ENCODE peak calls at places on chromosome 10, in four cellular contexts. Q is K562, J is astrocyte, A is fibroblast of lung. G is an unnamed sample. For H3K4me1 and H3K36me3, the result is how much of the 10 kb centered on the place peaks cover.

GRCh38 chr10:126646101-126646500 is 24.4 kb downstream of the C10orf90 start:
- DNase-seq in Q (no peak), J (peak), A (peak), G (no peak)

GRCh38 chr10:125029584-125030242 is 87.8 kb downstream of the ZRANB1 start:
- DNase-seq in Q (no peak), J (peak), A (peak), G (no peak)

GRCh38 chr10:51748959-51749358 is 49.6 kb upstream of the CSTF2T start:
- DNase-seq in Q (no peak), J (no peak), A (no peak), G (no peak)

GRCh38 chr10:96984512-96985225 is 152.6 kb downstream of the LCOR start:
- DNase-seq in Q (no peak), J (no peak), A (no peak), G (peak)

GRCh38 chr10:396535-397220 is 261.4 kb downstream of the ZMYND11 start:
- DNase-seq in Q (no peak), J (no peak), A (no peak), G (no peak)

GRCh38 chr10:110637558-110638053 is 6.5 kb upstream of the RBM20 start:
- DNase-seq in Q (no peak), J (no peak), A (no peak), G (peak)

GRCh38 chr10:61464461-61465215 is 11.5 kb upstream of the TMEM26 start:
- DNase-seq in Q (no peak), J (peak), A (peak), G (no peak)

GRCh38 chr10:133438711-133439273 is 14.4 kb upstream of the SPRN start:
- DNase-seq in Q (peak), J (no peak), A (no peak), G (no peak)

GRCh38 chr10:76769587-76769986 is 868.0 kb downstream of the KCNMA1 start:
- DNase-seq in Q (no peak), J (no peak), A (no peak), G (no peak)

GRCh38 chr10:4131407-4132215 is 346.6 kb upstream of the KLF6 start:
- DNase-seq in Q (no peak), J (peak), A (peak), G (no peak)

GRCh38 chr10:112559328-112559727 is 112.3 kb downstream of the VTI1A start:
- DNase-seq in Q (no peak), J (no peak), A (no peak), G (no peak)

GRCh38 chr10:117929321-117930067 is 117.2 kb downstream of the RAB11FIP2 start:
- DNase-seq in Q (no peak), J (no peak), A (no peak), G (peak)

GRCh38 chr10:60453031-60453430 is 63.4 kb upstream of the ANK3 start:
- DNase-seq in Q (no peak), J (no peak), A (no peak), G (no peak)

GRCh38 chr10:80168679-80169380 is 36.3 kb downstream of the PLAC9 start:
- DNase-seq in Q (peak), J (no peak), A (no peak), G (peak)

GRCh38 chr10:16843252-16843870 is 26.1 kb upstream of the RSU1 start:
- DNase-seq in Q (peak), J (peak), A (peak), G (peak)

GRCh38 chr10:79384773-79385391 is 37.6 kb downstream of the PPIF start:
- DNase-seq in Q (peak), J (no peak), A (no peak), G (no peak)

GRCh38 chr10:18008989-18009388 is 57.3 kb downstream of the SLC39A12 start:
- DNase-seq in Q (no peak), J (no peak), A (no peak), G (no peak)

GRCh38 chr10:16811765-16812164 is 5.5 kb downstream of the RSU1 start:
- DNase-seq in Q (no peak), J (no peak), A (no peak), G (no peak)

GRCh38 chr10:23358357-23358756 is 13.8 kb upstream of the C10orf67 start:
- DNase-seq in Q (no peak), J (no peak), A (peak), G (peak)

GRCh38 chr10:21174670-21175495 is 277.8 kb upstream of the NEBL start:
- DNase-seq in Q (peak), J (no peak), A (no peak), G (peak)

GRCh38 chr10:122342293-122343134 is 32.0 kb upstream of the PLEKHA1 start:
- DNase-seq in Q (peak), J (peak), A (peak), G (peak)

GRCh38 chr10:80784695-80785094 is 247.0 kb downstream of the SH2D4B start:
- DNase-seq in Q (no peak), J (no peak), A (no peak), G (no peak)

GRCh38 chr10:125136087-125136486 is 24.3 kb downstream of the CTBP2 start:
- DNase-seq in Q (no peak), J (no peak), A (no peak), G (no peak)

GRCh38 chr10:4121531-4122380 is 336.7 kb upstream of the KLF6 start:
- DNase-seq in Q (no peak), J (no peak), A (no peak), G (no peak)

GRCh38 chr10:79066460-79067240 is 2.1 kb upstream of the ZMIZ1 start:
- DNase-seq in Q (peak), J (no peak), A (peak), G (peak)

GRCh38 chr10:6838118-6838517 is 258.0 kb upstream of the PRKCQ start:
- DNase-seq in Q (no peak), J (no peak), A (no peak), G (no peak)

GRCh38 chr10:58979713-58980112 is 196.7 kb upstream of the PHYHIPL start:
- DNase-seq in Q (no peak), J (no peak), A (no peak), G (no peak)

GRCh38 chr10:119416855-119417254 is 125.7 kb downstream of the RGS10 start:
- DNase-seq in Q (peak), J (no peak), A (peak), G (peak)

GRCh38 chr10:103238506-103239252 is 7.0 kb upstream of the RPEL1 start:
- DNase-seq in Q (no peak), J (peak), A (peak), G (peak)

GRCh38 chr10:26169466-26169865 is 47.1 kb upstream of the GAD2 start:
- DNase-seq in Q (no peak), J (no peak), A (no peak), G (peak)

GRCh38 chr10:76936182-76936581 is 701.4 kb downstream of the KCNMA1 start:
- DNase-seq in Q (no peak), J (no peak), A (no peak), G (no peak)

GRCh38 chr10:60818134-60818770 is 40.0 kb downstream of the CDK1 start:
- DNase-seq in Q (no peak), J (peak), A (peak), G (no peak)

GRCh38 chr10:62851449-62851848 is 35.3 kb upstream of the EGR2 start:
- DNase-seq in Q (no peak), J (no peak), A (peak), G (peak)

GRCh38 chr10:50614444-50615137 is 9.2 kb downstream of the SGMS1 start:
- DNase-seq in Q (peak), J (no peak), A (no peak), G (peak)

GRCh38 chr10:79378647-79379511 is 31.6 kb downstream of the PPIF start:
- DNase-seq in Q (peak), J (no peak), A (no peak), G (no peak)

GRCh38 chr10:132480356-132480755 is 57.2 kb upstream of the INPP5A start:
- DNase-seq in Q (no peak), J (no peak), A (no peak), G (no peak)

GRCh38 chr10:118910702-118911101 is 118.8 kb upstream of the NANOS1 start:
- DNase-seq in Q (no peak), J (no peak), A (no peak), G (no peak)

GRCh38 chr10:8311526-8312070 is 257.1 kb downstream of the GATA3 start:
- DNase-seq in Q (no peak), J (peak), A (no peak), G (no peak)

GRCh38 chr10:103278862-103279298 is 1.9 kb downstream of the INA start:
- DNase-seq in Q (peak), J (peak), A (peak), G (peak)

DNA sequence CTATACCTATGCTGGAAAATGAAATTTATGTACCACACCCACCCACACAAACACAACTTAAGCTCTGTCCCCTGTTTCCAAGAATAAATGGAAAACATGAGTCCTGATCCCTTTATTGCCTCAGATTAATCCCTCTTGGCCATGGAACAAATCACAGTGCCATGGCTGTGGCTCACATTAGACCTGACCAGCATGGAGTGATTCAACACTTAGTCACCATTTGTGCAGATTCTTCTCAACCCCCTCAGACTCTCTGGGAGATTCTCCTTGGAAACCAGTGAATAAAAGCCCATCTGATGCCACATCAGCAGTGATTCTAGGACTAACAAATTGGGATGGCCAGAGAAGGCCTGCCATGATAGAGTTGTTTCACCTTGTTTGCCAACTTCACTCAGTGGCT is 204.4 kb upstream of the TMEM72 start:
- DNase-seq in Q (no peak), J (peak), A (peak), G (no peak)
- H2AFZ ChIP-seq in Q (no peak), J (no peak), A (no peak), G (no peak)

GRCh38 chr10:44997105-44997748 is 3.5 kb upstream of the ZNF22 start:
- DNase-seq in Q (no peak), J (no peak), A (no peak), G (no peak)

GRCh38 chr10:44993922-44994751 is 6.6 kb upstream of the ZNF22 start:
- DNase-seq in Q (no peak), J (peak), A (peak), G (no peak)

GRCh38 chr10:44995581-44995913 is 5.2 kb upstream of the ZNF22 start:
- DNase-seq in Q (no peak), J (no peak), A (no peak), G (no peak)

GRCh38 chr10:44994752-44995530 is 5.8 kb upstream of the ZNF22 start:
- DNase-seq in Q (no peak), J (no peak), A (no peak), G (no peak)

DNA sequence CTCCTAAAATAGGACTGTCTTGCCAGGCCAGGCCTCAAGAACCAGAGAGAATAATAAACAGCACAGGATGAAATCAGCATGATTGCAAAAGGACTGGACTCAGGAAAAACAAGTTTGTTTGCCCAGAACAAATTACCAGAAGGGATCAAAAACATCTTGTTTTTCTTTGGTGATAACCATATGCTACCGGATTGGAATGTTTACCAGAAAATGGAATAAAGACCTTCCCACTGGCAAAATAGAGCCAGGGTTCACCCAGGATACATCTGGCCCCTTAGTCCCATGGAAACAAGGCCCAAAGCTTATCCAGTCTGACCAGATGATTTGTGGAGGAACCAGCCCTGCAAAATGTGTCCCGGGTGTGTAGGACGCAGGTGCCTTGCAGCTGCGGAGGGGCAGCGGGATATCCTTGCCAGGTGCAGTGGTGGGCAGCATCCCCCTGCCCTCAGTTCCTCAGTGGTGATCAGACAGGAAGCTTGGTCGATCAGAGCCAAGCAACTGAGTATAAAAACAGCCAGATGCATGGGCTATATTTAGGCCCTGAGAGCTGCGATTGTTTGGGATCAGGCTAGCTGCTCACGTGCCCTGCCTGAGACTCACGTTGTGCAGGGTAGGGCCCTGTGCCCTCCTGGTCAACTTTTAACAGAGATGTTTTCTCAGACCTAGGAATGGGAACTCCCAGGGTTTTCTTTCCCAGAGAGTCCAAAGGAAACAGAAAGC is 4.6 kb upstream of the ZNF22 start:
- DNase-seq in Q (no peak), J (no peak), A (peak), G (no peak)
- H3K4me1 ChIP-seq in Q (under half), J (under half), A (under half), G (under half)

GRCh38 chr10:5391780-5392179 is 12.8 kb downstream of the TUBAL3 start:
- DNase-seq in Q (no peak), J (no peak), A (no peak), G (no peak)
- H3K36me3 ChIP-seq in Q (under half), J (under half), A (under half), G (under half)

DNA sequence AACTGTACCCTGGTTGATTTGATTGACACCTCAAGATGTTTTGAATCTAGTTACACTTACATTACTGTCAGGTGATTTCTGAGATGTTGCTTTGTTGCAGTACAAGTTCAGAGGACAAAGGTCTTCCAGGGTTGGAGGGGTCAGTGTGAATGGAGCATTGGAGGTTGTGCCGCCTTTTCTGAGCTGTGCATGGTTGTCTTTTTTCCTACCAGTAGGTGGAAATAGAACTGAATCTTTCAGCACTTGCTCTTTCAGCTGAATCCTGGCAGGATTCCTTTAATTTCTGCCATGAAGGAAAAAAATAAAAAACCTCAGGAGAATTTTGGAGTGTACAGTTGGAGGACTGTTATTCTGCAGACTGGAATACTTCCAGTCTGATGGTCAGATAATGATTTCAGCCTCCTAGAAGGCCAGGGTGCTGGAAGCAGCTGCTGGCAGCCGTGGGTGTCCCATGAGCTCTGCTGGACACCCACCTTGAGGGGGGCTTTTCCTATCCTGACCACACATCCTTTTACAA is 82.7 kb downstream of the PLCE1 start:
- DNase-seq in Q (no peak), J (peak), A (peak), G (peak)
- H2AFZ ChIP-seq in Q (no peak), J (no peak), A (no peak), G (no peak)

DNA sequence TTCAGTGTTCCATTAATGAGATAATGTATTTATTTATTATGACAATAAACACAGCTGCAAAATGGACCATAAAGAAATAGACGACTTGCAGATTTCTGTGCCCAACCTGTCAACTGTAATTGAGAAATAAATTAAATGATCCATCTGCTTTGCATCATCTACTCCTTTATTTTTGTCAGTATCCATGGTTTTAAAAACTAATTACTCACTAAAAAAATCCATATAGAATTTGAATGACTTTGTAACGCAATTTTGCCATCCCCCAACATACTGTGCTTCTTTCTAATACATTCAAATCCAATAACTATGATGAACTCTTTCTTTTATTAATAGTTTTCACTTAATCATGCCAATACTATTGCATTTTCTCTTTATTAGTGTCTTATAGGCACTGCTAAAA is 388.5 kb upstream of the SORCS1 start:
- DNase-seq in Q (no peak), J (no peak), A (peak), G (no peak)
- H3K4me1 ChIP-seq in Q (under half), J (under half), A (under half), G (under half)

DNA sequence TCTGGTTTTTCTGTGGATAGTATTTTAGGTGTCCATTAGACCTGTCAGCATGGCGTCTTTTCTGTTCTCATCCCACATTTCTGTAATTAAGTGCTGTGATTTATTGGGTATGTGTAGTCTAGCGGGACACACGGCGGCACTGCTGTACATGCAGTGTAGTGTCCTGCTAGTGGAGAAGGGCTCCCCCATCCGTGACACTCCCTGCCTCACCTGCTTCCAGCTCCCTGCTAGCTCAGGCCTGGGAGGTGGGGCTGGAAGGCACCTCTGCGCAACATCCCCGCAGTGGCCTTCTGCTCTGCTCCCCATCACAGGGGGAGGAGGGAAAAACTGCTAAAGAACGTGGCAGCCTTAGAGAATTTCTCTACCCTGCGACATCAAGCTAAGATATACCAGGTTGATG is 19.5 kb downstream of the SEPHS1 start:
- DNase-seq in Q (no peak), J (no peak), A (no peak), G (no peak)
- H3K36me3 ChIP-seq in Q (half or more), J (under half), A (under half), G (under half)

GRCh38 chr10:9786576-9786975 is 1231.1 kb upstream of the CELF2 start:
- DNase-seq in Q (no peak), J (peak), A (peak), G (no peak)
- H2AFZ ChIP-seq in Q (no peak), J (peak), A (no peak), G (no peak)

GRCh38 chr10:28544058-28544457 is 11.1 kb downstream of the WAC start:
- DNase-seq in Q (no peak), J (no peak), A (no peak), G (no peak)

GRCh38 chr10:28545967-28546644 is 13.2 kb downstream of the WAC start:
- DNase-seq in Q (no peak), J (no peak), A (no peak), G (no peak)

GRCh38 chr10:28540145-28540544 is 7.2 kb downstream of the WAC start:
- DNase-seq in Q (no peak), J (no peak), A (no peak), G (no peak)

GRCh38 chr10:28542728-28543127 is 9.8 kb downstream of the WAC start:
- DNase-seq in Q (no peak), J (no peak), A (no peak), G (no peak)

DNA sequence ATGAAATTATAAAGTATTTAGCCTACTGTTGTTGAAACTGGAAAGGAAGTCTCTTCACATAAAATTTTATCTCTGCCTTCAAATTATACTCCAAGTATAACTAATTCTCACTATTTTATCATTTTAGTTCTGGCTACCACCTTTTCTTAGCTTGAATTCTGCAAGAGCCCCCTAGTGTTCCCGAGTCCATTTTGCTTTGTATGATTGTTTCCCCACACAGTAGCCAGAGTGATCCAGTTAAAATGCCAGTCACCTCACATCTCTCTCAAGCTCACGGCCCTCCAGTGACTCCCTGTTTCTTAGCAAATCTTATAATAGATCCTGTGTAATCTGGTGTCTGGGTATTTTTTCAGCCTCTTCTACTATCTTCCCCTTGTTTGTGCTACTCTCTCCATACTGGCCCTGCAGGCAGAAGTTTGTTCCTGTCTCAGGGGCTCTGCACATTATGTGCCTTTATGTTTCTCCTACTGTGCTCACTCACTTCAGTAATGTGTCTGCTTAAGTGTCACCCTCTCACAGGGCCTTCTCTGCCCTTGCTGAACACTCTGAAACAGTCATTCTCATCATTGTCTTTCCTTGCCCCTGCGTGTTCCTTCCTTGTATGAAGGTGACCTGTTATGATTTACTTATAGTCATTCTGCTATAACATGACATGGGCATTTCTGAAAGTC is 8.9 kb downstream of the WAC start:
- DNase-seq in Q (no peak), J (no peak), A (no peak), G (peak)
- H3K4me1 ChIP-seq in Q (under half), J (under half), A (under half), G (under half)

G was measured in neural progenitor cell.